ENCODE peak calls at places on chromosomes 2 and 18, in nine cellular contexts. A is HFF-Myc, N is GM12864, I is GM06990, K is fibroblast of pulmonary artery, E is colonic mucosa, S is upper lobe of right lung, M is A549, C is body of pancreas. T is an unnamed sample.

GRCh38 chr2:83782122-83782521 is 677.0 kb downstream of the SUCLG1 start:
- DNase-seq in M (no peak), I (no peak), C (no peak), S (no peak), N (no peak), A (no peak), E (no peak), K (no peak), T (no peak)

GRCh38 chr2:179443175-179443574 is 178.5 kb upstream of the SESTD1 start:
- DNase-seq in S (no peak), C (no peak), N (no peak), E (no peak), K (no peak), A (no peak), I (no peak), M (no peak), T (no peak)

GRCh38 chr2:139946690-139947089 is 1166.5 kb upstream of the NXPH2 start:
- DNase-seq in A (no peak), C (no peak), N (no peak), I (no peak), M (no peak), S (no peak), K (no peak), E (no peak), T (no peak)

GRCh38 chr2:12884713-12885282 is 168.1 kb downstream of the TRIB2 start:
- DNase-seq in N (no peak), A (no peak), C (peak), M (no peak), K (peak), I (no peak), S (no peak), E (no peak), T (no peak)

GRCh38 chr2:113175101-113175628 is 1.4 kb downstream of the PSD4 start:
- DNase-seq in E (no peak), I (peak), A (no peak), N (peak), S (no peak), C (peak), M (no peak), K (no peak), T (peak)

GRCh38 chr2:127053731-127054603 is 53.0 kb downstream of the BIN1 start:
- DNase-seq in A (no peak), N (no peak), I (no peak), S (peak), M (no peak), E (no peak), K (no peak), C (peak), T (no peak)

GRCh38 chr2:29056452-29056851 is 17.9 kb downstream of the PCARE start:
- DNase-seq in C (no peak), I (no peak), E (no peak), M (no peak), S (no peak), N (no peak), K (no peak), A (no peak), T (no peak)

GRCh38 chr18:34795070-34795740 is 85.1 kb downstream of the DTNA start:
- DNase-seq in I (no peak), C (no peak), E (no peak), N (no peak), S (no peak), M (no peak), K (no peak), A (no peak), T (no peak)

GRCh38 chr2:153230977-153231376 is 247.6 kb downstream of the RPRM start:
- DNase-seq in E (no peak), A (no peak), K (no peak), N (no peak), I (no peak), S (no peak), M (no peak), C (no peak), T (no peak)

GRCh38 chr2:235964787-235965390 is 203.3 kb downstream of the GBX2 start:
- DNase-seq in N (no peak), E (no peak), K (no peak), A (no peak), C (no peak), M (no peak), I (no peak), S (no peak), T (no peak)

GRCh38 chr18:24763765-24764548 is 303.5 kb downstream of the HRH4 start:
- DNase-seq in A (no peak), C (peak), I (no peak), N (no peak), K (peak), E (no peak), S (no peak), M (no peak), T (no peak)

GRCh38 chr18:31244737-31245432 is 73.1 kb upstream of the DSG1 start:
- DNase-seq in N (no peak), A (no peak), C (no peak), K (no peak), I (no peak), E (no peak), M (no peak), S (no peak), T (no peak)

GRCh38 chr18:52287151-52287550 is 52.8 kb upstream of the DCC start:
- DNase-seq in K (peak), E (no peak), C (no peak), S (no peak), I (no peak), N (no peak), M (no peak), A (no peak), T (no peak)

GRCh38 chr18:8745355-8746014 is 40.1 kb downstream of the MTCL1 start:
- DNase-seq in K (no peak), E (no peak), S (no peak), A (no peak), N (no peak), M (no peak), I (no peak), C (no peak), T (no peak)

GRCh38 chr2:142175917-142176316 is 45.1 kb upstream of the LRP1B start:
- DNase-seq in S (no peak), K (no peak), M (no peak), I (no peak), N (no peak), E (no peak), A (no peak), C (no peak), T (no peak)

GRCh38 chr2:236742936-236743622 is 173.5 kb downstream of the ACKR3 start:
- DNase-seq in M (no peak), K (peak), C (no peak), E (no peak), S (no peak), A (no peak), N (no peak), I (no peak), T (no peak)

GRCh38 chr2:17538844-17539554 is 1.5 kb upstream of the VSNL1 start:
- DNase-seq in E (peak), C (peak), K (peak), S (peak), N (no peak), M (no peak), A (no peak), I (peak), T (peak)

GRCh38 chr2:17976871-17977746 is 98.6 kb downstream of the KCNS3 start:
- DNase-seq in K (peak), M (no peak), A (peak), E (no peak), N (no peak), C (peak), S (no peak), I (no peak), T (no peak)

GRCh38 chr2:160022162-160022561 is 40.3 kb downstream of the PLA2R1 start:
- DNase-seq in E (no peak), I (no peak), K (no peak), C (no peak), N (peak), S (no peak), M (peak), A (no peak), T (peak)

GRCh38 chr2:98504386-98505109 is 59.9 kb downstream of the INPP4A start:
- DNase-seq in I (no peak), S (no peak), K (peak), M (no peak), C (no peak), N (no peak), E (no peak), A (no peak), T (no peak)

GRCh38 chr2:208608436-208608835 is 201.8 kb downstream of the PTH2R start:
- DNase-seq in E (no peak), N (no peak), K (no peak), M (no peak), C (no peak), A (no peak), I (no peak), S (no peak), T (no peak)

GRCh38 chr18:25350561-25351201 is 1.3 kb downstream of the ZNF521 start:
- DNase-seq in S (no peak), K (peak), I (peak), E (peak), C (no peak), N (peak), A (no peak), M (no peak), T (peak)

GRCh38 chr18:55318864-55319516 is 269.0 kb downstream of the TCF4 start:
- DNase-seq in C (no peak), M (no peak), E (no peak), S (no peak), I (no peak), A (no peak), N (no peak), K (peak), T (no peak)

GRCh38 chr18:64972545-64972944 is 778.3 kb upstream of the CDH7 start:
- DNase-seq in N (no peak), M (no peak), K (no peak), I (no peak), S (no peak), E (no peak), A (no peak), C (no peak), T (no peak)

GRCh38 chr18:74951165-74951760 is 257.7 kb downstream of the PTGR3 start:
- DNase-seq in M (peak), S (peak), I (no peak), E (peak), K (peak), A (peak), C (peak), N (no peak), T (peak)

GRCh38 chr2:171319164-171319810 is 114.5 kb downstream of the METTL8 start:
- DNase-seq in E (no peak), C (no peak), K (peak), M (no peak), N (peak), A (no peak), I (peak), S (no peak), T (peak)

GRCh38 chr2:46780801-46781445 is 134.7 kb downstream of the MCFD2 start:
- DNase-seq in M (no peak), N (no peak), A (no peak), S (no peak), K (peak), E (no peak), C (no peak), I (no peak), T (no peak)

GRCh38 chr18:48490641-48491040 is 48.2 kb upstream of the CTIF start:
- DNase-seq in I (no peak), E (no peak), S (no peak), A (no peak), N (no peak), K (peak), C (no peak), M (no peak), T (no peak)

GRCh38 chr2:219769044-219770030 is 141.9 kb downstream of the SLC4A3 start:
- DNase-seq in S (no peak), M (no peak), A (no peak), E (no peak), N (no peak), I (no peak), C (peak), K (peak), T (no peak)

GRCh38 chr2:95670167-95670566 is 78.4 kb downstream of the TRIM43 start:
- DNase-seq in A (no peak), I (no peak), C (no peak), K (peak), S (no peak), E (no peak), N (no peak), M (no peak), T (no peak)

GRCh38 chr18:13471971-13472628 is 253.5 kb downstream of the LDLRAD4 start:
- DNase-seq in M (no peak), N (no peak), C (no peak), S (no peak), K (no peak), I (no peak), E (no peak), A (no peak), T (no peak)

GRCh38 chr2:15940661-15941482 is 522 bp downstream of the MYCN start:
- DNase-seq in M (peak), E (peak), I (peak), C (no peak), N (no peak), K (no peak), A (no peak), S (no peak), T (no peak)
- H3K4me3 ChIP-seq in M (peak), E (peak), I (no peak), C (no peak), N (no peak), K (no peak), A (no peak), S (peak), T (no peak)

DNA sequence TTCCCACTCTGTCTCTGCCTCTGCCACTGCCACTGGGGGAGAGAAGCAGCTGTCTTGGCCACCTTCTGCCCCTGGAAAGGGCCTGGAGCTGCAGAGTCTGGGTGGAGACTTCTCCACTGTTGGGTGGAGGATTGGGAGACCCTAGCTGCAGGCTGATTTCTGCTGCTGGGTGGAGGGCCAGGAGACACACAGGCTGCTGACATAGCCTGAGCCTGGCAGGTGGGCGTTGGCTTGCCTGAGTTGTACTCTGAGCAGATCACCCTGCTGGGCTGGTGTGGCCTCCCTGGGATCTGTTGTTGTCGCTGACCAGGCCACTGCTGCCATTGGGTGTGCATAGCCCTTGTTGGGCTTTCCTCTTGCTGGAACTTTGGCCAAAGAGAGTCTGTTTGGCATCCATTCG is 64.3 kb downstream of the ARHGEF4 start:
- DNase-seq in C (no peak), S (no peak), N (no peak), E (no peak), M (no peak), A (no peak), I (no peak), K (no peak), T (no peak)
- TF ChIP-seq CTCF in C (no peak), S (no peak), N (no peak), E (no peak), M (no peak), A (no peak), I (no peak), K (no peak), T (no peak)

DNA sequence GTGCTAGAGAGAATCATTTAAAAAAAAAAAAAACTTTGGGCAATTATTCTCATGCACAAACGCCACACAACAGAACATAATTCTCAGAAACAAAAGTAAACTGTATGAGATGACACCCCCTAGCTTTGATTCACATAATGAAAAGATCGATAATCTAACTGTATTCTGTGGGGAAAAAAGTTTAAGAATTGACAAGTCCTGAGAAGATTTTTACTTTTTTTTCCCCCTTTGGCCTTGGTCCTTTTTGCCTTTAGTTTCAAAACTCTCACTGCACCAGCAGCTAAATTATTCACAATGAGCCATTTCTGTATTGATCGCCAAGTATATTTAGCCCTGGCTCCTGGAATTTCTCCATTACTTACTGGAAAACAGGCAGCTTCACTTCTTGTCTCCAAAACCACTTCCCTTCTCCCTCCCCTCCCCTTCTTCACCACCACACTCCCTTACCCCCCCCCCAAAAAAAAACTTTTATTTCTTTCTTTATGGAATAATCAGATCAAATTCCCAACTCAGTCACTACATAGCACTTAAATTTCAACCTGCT is 2.0 kb downstream of the IKZF2 start:
- DNase-seq in C (no peak), I (no peak), E (no peak), A (no peak), K (peak), S (no peak), M (no peak), N (no peak), T (peak)
- H3K4me3 ChIP-seq in C (no peak), I (peak), E (peak), A (peak), K (peak), S (peak), M (no peak), N (peak), T (peak)

DNA sequence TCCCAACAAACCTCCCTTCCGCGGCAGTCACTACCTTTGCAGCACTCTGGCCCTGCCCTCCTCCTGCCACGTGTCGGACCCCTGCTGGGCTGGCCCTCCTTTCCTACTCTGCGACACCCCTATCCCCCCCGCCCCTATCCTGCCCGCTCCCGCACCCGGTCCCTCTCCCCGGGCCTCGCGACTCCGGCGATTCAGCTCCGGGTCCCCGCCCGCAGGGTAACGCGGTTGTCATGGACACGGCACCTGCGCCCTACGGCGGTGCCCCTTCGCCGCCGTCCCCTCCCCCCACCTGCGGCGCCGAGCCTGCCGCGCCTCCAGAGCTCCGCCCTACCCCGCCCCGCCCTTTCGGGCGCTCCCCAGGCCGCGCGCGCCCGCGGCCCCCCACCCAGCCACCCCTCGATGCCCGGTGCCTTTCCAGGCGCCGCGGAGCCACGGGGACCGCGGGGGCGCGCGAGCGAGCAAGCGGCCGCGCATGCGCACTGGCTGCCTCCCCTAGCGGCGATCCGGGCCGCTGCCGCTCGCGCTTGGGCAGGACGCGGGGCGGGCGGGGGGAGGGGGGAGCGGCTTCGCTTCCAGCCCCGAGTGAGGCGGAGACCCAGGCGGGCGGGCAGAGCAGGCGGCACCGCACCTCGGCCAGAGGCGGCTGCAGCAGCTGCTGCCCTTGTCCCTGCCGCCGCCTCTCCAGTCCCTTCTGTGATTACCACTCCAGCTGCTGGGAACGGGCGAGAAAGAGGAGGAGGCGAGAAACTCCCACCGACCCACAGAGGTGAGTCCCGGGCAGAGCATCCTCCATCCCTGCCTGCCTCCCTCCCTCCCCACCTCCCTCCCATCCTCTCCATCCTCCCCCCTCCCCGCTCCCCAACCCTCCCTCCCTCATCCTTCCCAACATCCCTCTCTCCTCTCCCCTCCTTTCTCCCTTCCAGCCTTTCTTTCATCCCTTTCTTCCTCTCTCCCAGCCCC is at the start of gene CTNNA2:
- DNase-seq in A (no peak), C (peak), I (peak), E (peak), K (peak), N (no peak), S (peak), M (peak), T (no peak)
- TF ChIP-seq CTCF in A (no peak), C (peak), I (no peak), E (no peak), K (no peak), N (no peak), S (no peak), M (peak), T (no peak)

GRCh38 chr2:233402774-233403173 is 48.5 kb downstream of the DGKD start:
- DNase-seq in M (no peak), I (no peak), S (no peak), K (no peak), E (no peak), A (no peak), N (no peak), C (no peak), T (no peak)
- H3K4me3 ChIP-seq in M (no peak), I (no peak), S (no peak), K (no peak), E (no peak), A (no peak), N (no peak), C (no peak), T (no peak)

GRCh38 chr2:227407601-227408089 is 19.9 kb upstream of the SCYGR1 start:
- DNase-seq in K (no peak), C (peak), I (no peak), A (no peak), S (peak), E (no peak), N (no peak), M (peak), T (no peak)
- TF ChIP-seq CTCF in K (peak), C (no peak), I (no peak), A (no peak), S (no peak), E (no peak), N (no peak), M (peak), T (no peak)

GRCh38 chr2:68721482-68722071 is 13.0 kb upstream of the ARHGAP25 start:
- DNase-seq in A (no peak), M (no peak), N (peak), I (no peak), K (no peak), S (no peak), C (peak), E (peak), T (peak)

GRCh38 chr2:68716948-68717661 is 17.5 kb upstream of the ARHGAP25 start:
- DNase-seq in M (no peak), N (peak), A (no peak), K (no peak), I (no peak), E (no peak), S (no peak), C (no peak), T (peak)

GRCh38 chr2:68719912-68720311 is 14.7 kb upstream of the ARHGAP25 start:
- DNase-seq in A (no peak), C (no peak), M (no peak), K (no peak), N (no peak), S (no peak), E (no peak), I (no peak), T (no peak)

GRCh38 chr2:68722712-68723111 is 11.9 kb upstream of the ARHGAP25 start:
- DNase-seq in I (no peak), M (no peak), K (peak), E (no peak), S (no peak), C (no peak), N (no peak), A (no peak), T (no peak)

GRCh38 chr2:68720665-68721064 is 13.9 kb upstream of the ARHGAP25 start:
- DNase-seq in A (no peak), N (no peak), S (no peak), E (no peak), K (no peak), I (no peak), C (no peak), M (no peak), T (no peak)
- H3K4me3 ChIP-seq in A (no peak), N (no peak), S (no peak), E (no peak), K (no peak), I (no peak), C (no peak), M (no peak), T (no peak)